ENCODE peak calls at places on chromosomes 7 and 10, in five cellular contexts. K, F, A, R and G are unnamed samples.
A peak's percentile ranks its signal among the peaks of the same experiment; 100 is the strongest.

GRCh38 chr10:133124357-133125211 is 35.4 kb upstream of the KNDC1 start:
- DNase-seq in A (no peak), F (peak; percentile 56), R (peak; percentile 5), K (peak; percentile 72), G (peak; percentile 16)

GRCh38 chr7:95324396-95324795 is at the start of gene PON1:
- DNase-seq in A (no peak), F (no peak), K (no peak), R (no peak), G (no peak)

GRCh38 chr10:113982745-113983144 is 60.9 kb upstream of the ADRB1 start:
- DNase-seq in F (peak; percentile 74), K (no peak), A (no peak), R (no peak), G (no peak)

GRCh38 chr10:21002097-21002878 is 105.2 kb upstream of the NEBL start:
- DNase-seq in K (no peak), A (no peak), F (no peak), R (peak; percentile 60), G (peak; percentile 95)

GRCh38 chr7:17802056-17802455 is 138.2 kb downstream of the SNX13 start:
- DNase-seq in K (no peak), F (no peak), R (no peak), A (no peak), G (peak; percentile 20)

GRCh38 chr7:123190109-123190831 is 9.5 kb downstream of the SLC13A1 start:
- DNase-seq in F (no peak), R (no peak), K (no peak), A (no peak), G (no peak)

GRCh38 chr7:77306231-77307067 is 106.8 kb upstream of the FGL2 start:
- DNase-seq in R (no peak), F (no peak), K (no peak), A (no peak), G (no peak)

GRCh38 chr10:96714856-96715255 is 5.5 kb downstream of the PIK3AP1 start:
- DNase-seq in F (no peak), R (no peak), A (no peak), K (no peak), G (no peak)

GRCh38 chr10:114167985-114168384 is 6.0 kb downstream of the CCDC186 start:
- DNase-seq in A (no peak), R (no peak), F (no peak), K (no peak), G (no peak)

GRCh38 chr7:55440040-55440690 is 75.0 kb downstream of the LANCL2 start:
- DNase-seq in K (no peak), A (no peak), R (no peak), F (no peak), G (no peak)

GRCh38 chr10:79390057-79390456 is 42.8 kb downstream of the PPIF start:
- DNase-seq in F (no peak), K (no peak), A (no peak), R (no peak), G (no peak)

GRCh38 chr7:23474829-23475578 is 4.7 kb upstream of the IGF2BP3 start:
- DNase-seq in R (no peak), F (no peak), A (no peak), K (no peak), G (peak; percentile 29)
- H3K4me3 ChIP-seq in R (no peak overlapping the region), F (peak overlapping the region; percentile 38), A (peak overlapping the region; percentile 60), K (peak overlapping the region; percentile 56), G (peak overlapping the region; percentile 84)

DNA sequence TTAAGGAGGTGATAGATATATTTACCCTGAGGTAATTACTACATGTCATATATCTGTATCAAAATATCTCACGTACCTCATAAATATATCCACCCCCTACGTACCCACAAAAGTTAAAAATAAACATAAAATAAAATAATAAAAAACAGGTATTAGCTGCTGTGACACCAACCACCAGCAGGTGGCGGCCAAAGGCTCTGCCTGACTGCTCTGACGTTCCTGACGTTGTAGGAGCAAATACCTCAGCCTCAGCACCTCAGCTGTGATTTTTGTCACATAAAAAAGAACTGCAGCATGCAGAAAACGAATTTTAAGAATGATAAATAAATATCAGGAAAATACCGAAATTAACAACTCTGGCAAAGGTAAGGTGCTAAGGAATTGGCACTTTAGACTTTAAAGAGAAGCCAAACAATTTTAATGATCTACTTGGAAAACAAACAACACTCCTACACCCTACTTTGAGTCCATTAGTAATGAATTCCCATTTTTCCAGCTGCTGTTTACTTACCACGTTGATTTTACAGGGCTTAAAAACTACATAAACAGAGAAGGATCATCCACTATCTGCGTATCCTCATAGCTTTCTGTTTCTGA is 125.4 kb upstream of the TARP start:
- DNase-seq in A (peak; percentile 19), R (peak; percentile 34), K (peak; percentile 59), F (peak; percentile 73), G (peak; percentile 74)
- TF ChIP-seq CTCF in A (peak; percentile 88), R (peak; percentile 95), K (peak; percentile 83), F (peak; percentile 78), G (peak; percentile 98)

GRCh38 chr10:37831495-37832333 is 25.7 kb downstream of the ZNF248 start:
- DNase-seq in F (no peak), K (no peak), R (peak; percentile 2), A (no peak), G (peak; percentile 12)
- H3K4me3 ChIP-seq in F (no peak overlapping the region), K (no peak overlapping the region), R (no peak overlapping the region), A (no peak overlapping the region), G (no peak overlapping the region)

DNA sequence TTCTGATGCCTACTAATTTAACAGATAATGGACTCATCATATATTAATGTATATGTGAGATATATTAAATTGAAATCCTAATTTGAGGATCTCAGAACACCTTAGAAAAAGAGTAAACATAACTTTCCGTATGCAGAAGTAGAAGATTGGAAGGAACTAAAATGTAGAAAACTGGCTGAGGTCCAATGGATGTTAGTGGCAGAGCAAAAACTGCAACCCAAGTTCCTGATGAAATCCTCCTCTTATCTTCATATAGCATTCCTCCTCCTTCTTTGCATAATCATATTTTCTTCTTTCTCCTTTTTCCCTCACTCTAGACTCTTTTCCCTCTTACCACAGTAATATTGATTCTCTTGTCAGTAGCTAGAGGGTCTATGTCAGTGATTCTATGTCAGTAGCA is 6.0 kb downstream of the INA start:
- DNase-seq in A (no peak), F (no peak), R (no peak), K (no peak), G (no peak)
- TF ChIP-seq CTCF in A (no peak), F (no peak), R (no peak), K (no peak), G (no peak)

GRCh38 chr7:14836571-14837189 is 65.9 kb downstream of the DGKB start:
- DNase-seq in K (peak; percentile 77), F (no peak), A (peak; percentile 33), R (peak; percentile 80), G (peak; percentile 91)
- H3K4me3 ChIP-seq in K (peak overlapping the region; percentile 44), F (no peak overlapping the region), A (no peak overlapping the region), R (no peak overlapping the region), G (peak overlapping the region; percentile 1)

GRCh38 chr7:127948312-127948711 is 82.9 kb downstream of the LRRC4 start:
- DNase-seq in F (no peak), K (no peak), R (no peak), A (no peak), G (no peak)
- TF ChIP-seq CTCF in F (no peak), K (no peak), R (no peak), A (no peak), G (no peak)

DNA sequence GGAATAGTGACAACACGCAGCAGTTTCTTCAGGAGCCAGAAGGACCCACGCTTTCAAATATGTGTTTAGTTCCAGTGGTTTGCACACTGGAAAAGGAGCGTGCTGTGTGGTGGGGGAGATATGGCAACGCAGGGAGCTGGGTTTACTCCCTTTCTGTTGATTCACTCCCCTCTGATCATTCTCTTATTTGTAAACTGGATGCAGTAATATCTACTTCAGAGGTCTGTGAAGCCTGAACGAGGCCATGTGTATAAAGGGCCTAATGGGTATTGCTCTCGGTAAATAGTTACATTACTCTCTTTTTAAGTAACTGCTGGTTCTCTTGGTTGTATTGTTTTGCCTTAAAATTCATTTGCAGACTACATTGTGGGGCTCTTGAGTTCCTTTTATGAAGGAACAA is 19.2 kb downstream of the RBM17 start:
- DNase-seq in F (no peak), R (no peak), A (no peak), K (no peak), G (no peak)
- H3K4me3 ChIP-seq in F (no peak overlapping the region), R (no peak overlapping the region), A (no peak overlapping the region), K (no peak overlapping the region), G (no peak overlapping the region)

DNA sequence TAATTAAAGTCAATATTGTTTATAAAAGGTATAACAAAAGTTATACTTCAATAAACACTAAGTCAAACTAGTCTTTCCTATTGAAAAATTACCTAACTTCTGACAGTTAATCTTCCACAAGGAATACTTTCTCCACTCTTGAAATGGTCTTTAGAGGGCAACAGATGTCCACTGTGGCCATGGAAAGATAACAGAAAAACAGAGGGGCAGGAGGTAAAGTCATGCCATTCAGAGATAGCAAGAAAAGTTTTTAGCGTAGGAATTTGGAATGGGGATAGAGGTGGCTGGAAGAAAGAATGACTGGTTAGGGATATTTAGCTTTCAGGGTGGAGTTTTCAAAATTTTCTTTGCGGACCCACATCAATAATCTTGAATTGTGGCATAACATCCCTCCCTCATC is 34.7 kb downstream of the HYCC1 start:
- DNase-seq in K (no peak), R (no peak), F (no peak), A (no peak), G (no peak)
- TF ChIP-seq CTCF in K (no peak), R (no peak), F (no peak), A (no peak), G (no peak)